ENCODE peak calls at places on chromosomes 1 and 21, in four cellular contexts. One of them, this sample, is unnamed.
A peak's percentile ranks its signal among the peaks of the same experiment; 100 is the strongest.

GRCh38 chr1:30846587-30846986 is 62.0 kb downstream of the SDC3 start:
- DNase-seq in kidney glomerular epithelial cell: no peak
- DNase-seq in kidney tubule cell: no peak
- DNase-seq in naive thymus-derived CD8-positive, alpha-beta T cell: no peak
- DNase-seq in this sample: no peak

GRCh38 chr21:45880097-45881068 is 101.2 kb upstream of the COL6A1 start:
- DNase-seq in kidney tubule cell: peak; percentile 72
- DNase-seq in kidney glomerular epithelial cell: peak; percentile 29
- DNase-seq in naive thymus-derived CD8-positive, alpha-beta T cell: peak; percentile 65
- DNase-seq in this sample: peak; percentile 18

GRCh38 chr1:21620011-21620410 is 49.1 kb downstream of the RAP1GAP start:
- DNase-seq in kidney tubule cell: no peak
- DNase-seq in kidney glomerular epithelial cell: no peak
- DNase-seq in naive thymus-derived CD8-positive, alpha-beta T cell: no peak
- DNase-seq in this sample: no peak

GRCh38 chr1:41356752-41357151 is 4.5 kb upstream of the FOXO6 start:
- DNase-seq in naive thymus-derived CD8-positive, alpha-beta T cell: no peak
- DNase-seq in kidney tubule cell: no peak
- DNase-seq in kidney glomerular epithelial cell: no peak
- DNase-seq in this sample: no peak

GRCh38 chr1:62530516-62531154 is 66.7 kb upstream of the ANGPTL3 start:
- DNase-seq in kidney tubule cell: peak; percentile 60
- DNase-seq in naive thymus-derived CD8-positive, alpha-beta T cell: no peak
- DNase-seq in kidney glomerular epithelial cell: no peak
- DNase-seq in this sample: no peak

GRCh38 chr21:29091032-29091431 is 17.6 kb upstream of the CCT8 start:
- DNase-seq in naive thymus-derived CD8-positive, alpha-beta T cell: no peak
- DNase-seq in kidney glomerular epithelial cell: peak; percentile 54
- DNase-seq in kidney tubule cell: peak; percentile 77
- DNase-seq in this sample: no peak

GRCh38 chr1:4650486-4650885 is 3.9 kb upstream of the AJAP1 start:
- DNase-seq in kidney tubule cell: peak; percentile 97
- DNase-seq in naive thymus-derived CD8-positive, alpha-beta T cell: no peak
- DNase-seq in kidney glomerular epithelial cell: peak; percentile 95
- DNase-seq in this sample: no peak

GRCh38 chr1:183002797-183003594 is 20.2 kb upstream of the LAMC1 start:
- DNase-seq in naive thymus-derived CD8-positive, alpha-beta T cell: no peak
- DNase-seq in kidney tubule cell: peak; percentile 42
- DNase-seq in kidney glomerular epithelial cell: no peak
- DNase-seq in this sample: no peak

GRCh38 chr1:201495447-201496295 is 11.3 kb downstream of the CSRP1 start:
- DNase-seq in kidney glomerular epithelial cell: no peak
- DNase-seq in naive thymus-derived CD8-positive, alpha-beta T cell: no peak
- DNase-seq in kidney tubule cell: no peak
- DNase-seq in this sample: no peak